ENCODE peak calls at places on chromosomes 3 and 15, in five cellular contexts. One of them, this sample, is unnamed.
A peak's percentile ranks its signal among the peaks of the same experiment; 100 is the strongest.

GRCh38 chr15:36925671-36926421 is 174.5 kb downstream of the MEIS2 start:
- DNase-seq in fibroblast of lung: no peak
- DNase-seq in esophagus squamous epithelium: no peak
- DNase-seq in lung: no peak
- DNase-seq in right lobe of liver: no peak
- DNase-seq in this sample: no peak

GRCh38 chr15:80464952-80465645 is 60.9 kb downstream of the ARNT2 start:
- DNase-seq in fibroblast of lung: no peak
- DNase-seq in esophagus squamous epithelium: no peak
- DNase-seq in lung: no peak
- DNase-seq in right lobe of liver: no peak
- DNase-seq in this sample: peak; percentile 45

GRCh38 chr3:115958531-115958930 is 335.2 kb downstream of the GAP43 start:
- DNase-seq in fibroblast of lung: no peak
- DNase-seq in esophagus squamous epithelium: no peak
- DNase-seq in lung: no peak
- DNase-seq in right lobe of liver: no peak
- DNase-seq in this sample: no peak

GRCh38 chr15:92082217-92082843 is 228.8 kb downstream of the SLCO3A1 start:
- DNase-seq in fibroblast of lung: peak; percentile 80
- DNase-seq in esophagus squamous epithelium: no peak
- DNase-seq in lung: peak; percentile 64
- DNase-seq in right lobe of liver: no peak
- DNase-seq in this sample: peak; percentile 64

GRCh38 chr3:125212509-125213372 is at the start of gene SLC12A8:
- DNase-seq in fibroblast of lung: no peak
- DNase-seq in esophagus squamous epithelium: no peak
- DNase-seq in lung: no peak
- DNase-seq in right lobe of liver: peak; percentile 58
- DNase-seq in this sample: no peak

GRCh38 chr3:197212290-197212689 is 86.1 kb downstream of the DLG1 start:
- DNase-seq in fibroblast of lung: no peak
- DNase-seq in esophagus squamous epithelium: no peak
- DNase-seq in lung: no peak
- DNase-seq in right lobe of liver: no peak
- DNase-seq in this sample: no peak

GRCh38 chr3:128950223-128950938 is 43.5 kb downstream of the CFAP92 start:
- DNase-seq in fibroblast of lung: peak; percentile 34
- DNase-seq in esophagus squamous epithelium: no peak
- DNase-seq in lung: no peak
- DNase-seq in right lobe of liver: no peak
- DNase-seq in this sample: peak; percentile 23

GRCh38 chr15:83283813-83284562 is 476 bp downstream of the BNC1 start:
- DNase-seq in fibroblast of lung: peak; percentile 19
- DNase-seq in esophagus squamous epithelium: no peak
- DNase-seq in lung: no peak
- DNase-seq in right lobe of liver: no peak
- DNase-seq in this sample: no peak

GRCh38 chr15:79045041-79045440 is 45.5 kb downstream of the RASGRF1 start:
- DNase-seq in fibroblast of lung: no peak
- DNase-seq in esophagus squamous epithelium: no peak
- DNase-seq in lung: no peak
- DNase-seq in right lobe of liver: no peak
- DNase-seq in this sample: no peak

GRCh38 chr3:11236588-11237461 is 35.4 kb upstream of the ATG7 start:
- DNase-seq in fibroblast of lung: peak; percentile 48
- DNase-seq in esophagus squamous epithelium: no peak
- DNase-seq in lung: peak; percentile 71
- DNase-seq in right lobe of liver: peak; percentile 69
- DNase-seq in this sample: peak; percentile 39

GRCh38 chr3:114587973-114588372 is 294.1 kb downstream of the TIGIT start:
- DNase-seq in fibroblast of lung: no peak
- DNase-seq in esophagus squamous epithelium: no peak
- DNase-seq in lung: no peak
- DNase-seq in right lobe of liver: no peak
- DNase-seq in this sample: no peak

GRCh38 chr15:33218071-33218491 is 23.6 kb upstream of the FMN1 start:
- DNase-seq in fibroblast of lung: no peak
- DNase-seq in esophagus squamous epithelium: no peak
- DNase-seq in lung: no peak
- DNase-seq in right lobe of liver: no peak
- DNase-seq in this sample: no peak

GRCh38 chr15:36886135-36887011 is 214.0 kb downstream of the MEIS2 start:
- DNase-seq in fibroblast of lung: no peak
- DNase-seq in esophagus squamous epithelium: no peak
- DNase-seq in lung: no peak
- DNase-seq in right lobe of liver: no peak
- DNase-seq in this sample: no peak

GRCh38 chr15:62440310-62440709 is 275.2 kb upstream of the C2CD4B start:
- DNase-seq in fibroblast of lung: no peak
- DNase-seq in esophagus squamous epithelium: no peak
- DNase-seq in lung: no peak
- DNase-seq in right lobe of liver: no peak
- DNase-seq in this sample: no peak

GRCh38 chr3:25592510-25592968 is 72.2 kb downstream of the TOP2B start:
- DNase-seq in fibroblast of lung: peak; percentile 82
- DNase-seq in esophagus squamous epithelium: no peak
- DNase-seq in lung: peak; percentile 32
- DNase-seq in right lobe of liver: no peak
- DNase-seq in this sample: peak; percentile 90

GRCh38 chr15:90813796-90814192 is 54.6 kb upstream of the FURIN start:
- DNase-seq in fibroblast of lung: no peak
- DNase-seq in esophagus squamous epithelium: no peak
- DNase-seq in lung: no peak
- DNase-seq in right lobe of liver: no peak
- DNase-seq in this sample: no peak

GRCh38 chr3:125990253-125990970 is 21.4 kb downstream of the ROPN1B start:
- DNase-seq in fibroblast of lung: peak; percentile 91
- DNase-seq in esophagus squamous epithelium: peak; percentile 44
- DNase-seq in lung: peak; percentile 93
- DNase-seq in right lobe of liver: peak; percentile 79
- DNase-seq in this sample: peak; percentile 92

GRCh38 chr15:25238126-25238525 is 200.7 kb downstream of the UBE3A start:
- DNase-seq in fibroblast of lung: no peak
- DNase-seq in esophagus squamous epithelium: no peak
- DNase-seq in lung: no peak
- DNase-seq in right lobe of liver: peak; percentile 36
- DNase-seq in this sample: no peak

GRCh38 chr3:128487813-128488635 is 5.0 kb downstream of the GATA2 start:
- DNase-seq in fibroblast of lung: peak; percentile 64
- DNase-seq in esophagus squamous epithelium: no peak
- DNase-seq in lung: peak; percentile 65
- DNase-seq in right lobe of liver: peak; percentile 77
- DNase-seq in this sample: peak; percentile 25

GRCh38 chr3:195173696-195174095 is 97.3 kb downstream of the XXYLT1 start:
- DNase-seq in fibroblast of lung: no peak
- DNase-seq in esophagus squamous epithelium: no peak
- DNase-seq in lung: no peak
- DNase-seq in right lobe of liver: no peak
- DNase-seq in this sample: peak; percentile 80

GRCh38 chr3:123186695-123187094 is 15.0 kb upstream of the SEC22A start:
- DNase-seq in fibroblast of lung: no peak
- DNase-seq in esophagus squamous epithelium: no peak
- DNase-seq in lung: no peak
- DNase-seq in right lobe of liver: no peak
- DNase-seq in this sample: no peak

GRCh38 chr15:74958320-74958907 is 1.8 kb upstream of the RPP25 start:
- DNase-seq in fibroblast of lung: no peak
- DNase-seq in esophagus squamous epithelium: no peak
- DNase-seq in lung: peak; percentile 55
- DNase-seq in right lobe of liver: peak; percentile 65
- DNase-seq in this sample: no peak

GRCh38 chr15:66294932-66295235 is 1.5 kb downstream of the DIS3L start:
- DNase-seq in fibroblast of lung: peak; percentile 9
- DNase-seq in esophagus squamous epithelium: no peak
- DNase-seq in lung: no peak
- DNase-seq in right lobe of liver: no peak
- DNase-seq in this sample: peak; percentile 15

GRCh38 chr15:66922608-66923007 is 142.8 kb upstream of the SMAD3 start:
- DNase-seq in fibroblast of lung: no peak
- DNase-seq in esophagus squamous epithelium: no peak
- DNase-seq in lung: no peak
- DNase-seq in right lobe of liver: no peak
- DNase-seq in this sample: no peak

GRCh38 chr15:27088584-27089232 is 117.7 kb downstream of the GABRG3 start:
- DNase-seq in fibroblast of lung: no peak
- DNase-seq in esophagus squamous epithelium: no peak
- DNase-seq in lung: no peak
- DNase-seq in right lobe of liver: no peak
- DNase-seq in this sample: no peak

DNA sequence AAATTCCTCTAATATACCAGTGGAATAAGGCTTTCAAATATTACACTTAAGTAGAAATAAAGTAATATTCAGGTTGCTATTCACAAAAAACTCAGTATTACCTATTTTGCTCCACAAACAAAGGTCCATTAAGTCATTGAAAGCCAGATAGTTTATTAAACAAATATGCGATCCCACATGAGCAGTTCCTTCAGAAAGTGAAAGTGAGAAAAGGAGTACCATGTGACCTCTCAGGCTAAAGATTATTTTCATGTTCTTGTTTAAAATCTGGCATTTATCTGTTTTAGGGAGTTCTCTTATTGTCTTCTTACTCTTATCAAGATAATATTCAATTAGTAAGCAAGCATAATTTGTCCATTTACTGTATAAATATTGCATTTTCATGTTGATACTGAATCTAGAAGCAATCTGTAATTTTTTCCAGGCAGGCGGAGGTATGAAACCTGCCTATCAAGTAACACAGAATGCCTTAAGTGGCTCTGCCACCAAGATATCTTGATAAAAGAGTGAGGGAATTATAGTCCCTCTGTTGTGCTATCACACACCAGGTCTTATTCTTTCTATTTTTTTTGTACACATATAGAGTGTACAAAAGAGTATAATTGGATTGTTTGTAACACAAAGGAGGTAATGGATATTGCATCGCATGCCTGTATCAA is 20.1 kb upstream of the PLSCR5 start:
- DNase-seq in fibroblast of lung: peak; percentile 60
- DNase-seq in esophagus squamous epithelium: no peak
- DNase-seq in lung: no peak
- DNase-seq in right lobe of liver: no peak
- DNase-seq in this sample: no peak
- H3K27ac ChIP-seq in fibroblast of lung: no peak overlapping the region
- H3K27ac ChIP-seq in esophagus squamous epithelium: no peak overlapping the region
- H3K27ac ChIP-seq in lung: no peak overlapping the region
- H3K27ac ChIP-seq in right lobe of liver: peak overlapping the region; percentile 58
- H3K27ac ChIP-seq in this sample: no peak overlapping the region

GRCh38 chr3:45544719-45545296 is 49.7 kb upstream of the LIMD1 start:
- DNase-seq in fibroblast of lung: no peak
- DNase-seq in esophagus squamous epithelium: no peak
- DNase-seq in lung: no peak
- DNase-seq in right lobe of liver: peak; percentile 83
- DNase-seq in this sample: no peak
- TF ChIP-seq CTCF in fibroblast of lung: peak; percentile 15
- TF ChIP-seq CTCF in esophagus squamous epithelium: no peak
- TF ChIP-seq CTCF in lung: no peak
- TF ChIP-seq CTCF in right lobe of liver: peak; percentile 17
- TF ChIP-seq CTCF in this sample: peak; percentile 25

GRCh38 chr3:139537325-139537724 is 2.2 kb downstream of the RBP1 start:
- DNase-seq in fibroblast of lung: no peak
- DNase-seq in esophagus squamous epithelium: no peak
- DNase-seq in lung: no peak
- DNase-seq in right lobe of liver: no peak
- DNase-seq in this sample: peak; percentile 57

GRCh38 chr3:139533781-139534443 is 5.6 kb downstream of the RBP1 start:
- DNase-seq in fibroblast of lung: peak; percentile 65
- DNase-seq in esophagus squamous epithelium: no peak
- DNase-seq in lung: no peak
- DNase-seq in right lobe of liver: peak; percentile 62
- DNase-seq in this sample: peak; percentile 92

GRCh38 chr3:139532996-139533395 is 6.5 kb downstream of the RBP1 start:
- DNase-seq in fibroblast of lung: no peak
- DNase-seq in esophagus squamous epithelium: no peak
- DNase-seq in lung: no peak
- DNase-seq in right lobe of liver: no peak
- DNase-seq in this sample: no peak

GRCh38 chr3:139534992-139535879 is 4.3 kb downstream of the RBP1 start:
- DNase-seq in fibroblast of lung: peak; percentile 90
- DNase-seq in esophagus squamous epithelium: no peak
- DNase-seq in lung: no peak
- DNase-seq in right lobe of liver: peak; percentile 76
- DNase-seq in this sample: peak; percentile 92

GRCh38 chr3:139534444-139534812 is 5.1 kb downstream of the RBP1 start:
- DNase-seq in fibroblast of lung: peak; percentile 94
- DNase-seq in esophagus squamous epithelium: no peak
- DNase-seq in lung: no peak
- DNase-seq in right lobe of liver: no peak
- DNase-seq in this sample: peak; percentile 91
- H3K4me3 ChIP-seq in fibroblast of lung: no peak overlapping the region
- H3K4me3 ChIP-seq in esophagus squamous epithelium: no peak overlapping the region
- H3K4me3 ChIP-seq in lung: no peak overlapping the region
- H3K4me3 ChIP-seq in right lobe of liver: no peak overlapping the region
- H3K4me3 ChIP-seq in this sample: peak overlapping the region; percentile 12

GRCh38 chr3:150840733-150841515 is 64.3 kb downstream of the MINDY4B start:
- DNase-seq in fibroblast of lung: no peak
- DNase-seq in esophagus squamous epithelium: no peak
- DNase-seq in lung: no peak
- DNase-seq in right lobe of liver: no peak
- DNase-seq in this sample: no peak

GRCh38 chr3:150847433-150847832 is 57.8 kb downstream of the MINDY4B start:
- DNase-seq in fibroblast of lung: no peak
- DNase-seq in esophagus squamous epithelium: no peak
- DNase-seq in lung: no peak
- DNase-seq in right lobe of liver: no peak
- DNase-seq in this sample: no peak

GRCh38 chr3:150844484-150844883 is 60.8 kb downstream of the MINDY4B start:
- DNase-seq in fibroblast of lung: no peak
- DNase-seq in esophagus squamous epithelium: no peak
- DNase-seq in lung: no peak
- DNase-seq in right lobe of liver: no peak
- DNase-seq in this sample: no peak

GRCh38 chr3:150848864-150849263 is 56.4 kb downstream of the MINDY4B start:
- DNase-seq in fibroblast of lung: no peak
- DNase-seq in esophagus squamous epithelium: no peak
- DNase-seq in lung: no peak
- DNase-seq in right lobe of liver: no peak
- DNase-seq in this sample: no peak

DNA sequence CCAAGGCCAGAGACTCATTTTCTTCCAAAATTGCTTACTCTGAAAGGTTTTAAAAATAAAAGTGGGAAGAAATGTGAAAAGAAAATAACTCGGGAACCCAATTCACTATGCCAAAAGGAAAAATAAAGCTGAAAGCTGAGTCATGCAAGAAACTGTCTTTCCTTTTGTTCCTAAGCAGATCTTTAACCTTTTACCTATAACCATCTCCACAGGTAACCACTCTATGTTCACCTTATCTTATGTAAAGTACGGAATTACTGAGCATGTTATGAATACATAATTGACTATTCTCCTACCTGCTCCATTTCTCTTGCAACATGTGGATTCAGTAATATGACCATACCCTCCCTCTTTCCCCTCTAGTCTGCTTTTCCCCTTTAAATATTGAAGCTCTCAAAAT is 62.0 kb downstream of the MINDY4B start:
- DNase-seq in fibroblast of lung: no peak
- DNase-seq in esophagus squamous epithelium: no peak
- DNase-seq in lung: no peak
- DNase-seq in right lobe of liver: no peak
- DNase-seq in this sample: no peak
- H3K27ac ChIP-seq in fibroblast of lung: no peak overlapping the region
- H3K27ac ChIP-seq in esophagus squamous epithelium: no peak overlapping the region
- H3K27ac ChIP-seq in lung: no peak overlapping the region
- H3K27ac ChIP-seq in right lobe of liver: no peak overlapping the region
- H3K27ac ChIP-seq in this sample: no peak overlapping the region

This sample was measured in brain microvascular endothelial cell.